ENCODE peak calls at places on chromosomes 6 and 20, in four cellular contexts. One of them, this sample, is unnamed.
A peak's percentile ranks its signal among the peaks of the same experiment; 100 is the strongest.

GRCh38 chr6:122886475-122886874 is 97.4 kb downstream of the SMPDL3A start:
- DNase-seq in uterus: no peak
- DNase-seq in AG09309: no peak
- DNase-seq in MM.1S: no peak
- DNase-seq in this sample: no peak

GRCh38 chr6:167400482-167401138 is 75.7 kb downstream of the TTLL2 start:
- DNase-seq in uterus: no peak
- DNase-seq in AG09309: no peak
- DNase-seq in MM.1S: no peak
- DNase-seq in this sample: peak; percentile 12

GRCh38 chr20:2314759-2315439 is 19.1 kb downstream of the TGM3 start:
- DNase-seq in uterus: no peak
- DNase-seq in AG09309: peak; percentile 75
- DNase-seq in MM.1S: no peak
- DNase-seq in this sample: no peak

GRCh38 chr20:58926802-58927489 is 54.1 kb upstream of the NELFCD start:
- DNase-seq in uterus: no peak
- DNase-seq in AG09309: no peak
- DNase-seq in MM.1S: no peak
- DNase-seq in this sample: no peak

GRCh38 chr6:41284726-41285125 is 1.8 kb downstream of the TREM1 start:
- DNase-seq in uterus: no peak
- DNase-seq in AG09309: no peak
- DNase-seq in MM.1S: no peak
- DNase-seq in this sample: no peak

GRCh38 chr6:125503181-125503580 is 201.4 kb upstream of the HDDC2 start:
- DNase-seq in uterus: no peak
- DNase-seq in AG09309: no peak
- DNase-seq in MM.1S: no peak
- DNase-seq in this sample: no peak

GRCh38 chr20:63151554-63152321 is 64.2 kb downstream of the YTHDF1 start:
- DNase-seq in uterus: no peak
- DNase-seq in AG09309: no peak
- DNase-seq in MM.1S: no peak
- DNase-seq in this sample: no peak

GRCh38 chr6:143700684-143701342 is 23.0 kb downstream of the PHACTR2 start:
- DNase-seq in uterus: no peak
- DNase-seq in AG09309: peak; percentile 23
- DNase-seq in MM.1S: no peak
- DNase-seq in this sample: no peak

GRCh38 chr6:143516700-143517446 is 5.4 kb upstream of the FUCA2 start:
- DNase-seq in uterus: no peak
- DNase-seq in AG09309: no peak
- DNase-seq in MM.1S: peak; percentile 20
- DNase-seq in this sample: peak; percentile 20

GRCh38 chr6:115271434-115271833 is 789.3 kb downstream of the FRK start:
- DNase-seq in uterus: no peak
- DNase-seq in AG09309: no peak
- DNase-seq in MM.1S: no peak
- DNase-seq in this sample: no peak

GRCh38 chr6:125099211-125100017 is 54.2 kb upstream of the TPD52L1 start:
- DNase-seq in uterus: peak; percentile 43
- DNase-seq in AG09309: no peak
- DNase-seq in MM.1S: peak; percentile 19
- DNase-seq in this sample: peak; percentile 19

GRCh38 chr6:26216886-26217713 is 129.9 kb downstream of the HFE start:
- DNase-seq in uterus: peak; percentile 83
- DNase-seq in AG09309: no peak
- DNase-seq in MM.1S: peak; percentile 90
- DNase-seq in this sample: no peak

GRCh38 chr6:142846459-142846831 is 98.5 kb downstream of the HIVEP2 start:
- DNase-seq in uterus: no peak
- DNase-seq in AG09309: peak; percentile 44
- DNase-seq in MM.1S: no peak
- DNase-seq in this sample: no peak

GRCh38 chr6:132275253-132275970 is 125.9 kb downstream of the MOXD1 start:
- DNase-seq in uterus: no peak
- DNase-seq in AG09309: no peak
- DNase-seq in MM.1S: no peak
- DNase-seq in this sample: no peak

GRCh38 chr6:4017847-4018193 is 61.1 kb downstream of the FAM217A start:
- DNase-seq in uterus: no peak
- DNase-seq in AG09309: no peak
- DNase-seq in MM.1S: peak; percentile 53
- DNase-seq in this sample: peak; percentile 26

GRCh38 chr20:22833851-22834250 is 201.3 kb upstream of the SSTR4 start:
- DNase-seq in uterus: no peak
- DNase-seq in AG09309: no peak
- DNase-seq in MM.1S: no peak
- DNase-seq in this sample: no peak

GRCh38 chr6:63213325-63213724 is 2.1 kb downstream of the FKBP1C start:
- DNase-seq in uterus: no peak
- DNase-seq in AG09309: no peak
- DNase-seq in MM.1S: no peak
- DNase-seq in this sample: no peak

GRCh38 chr6:48825501-48826317 is 637.3 kb downstream of the MMUT start:
- DNase-seq in uterus: no peak
- DNase-seq in AG09309: no peak
- DNase-seq in MM.1S: no peak
- DNase-seq in this sample: no peak

GRCh38 chr6:3518356-3518841 is 61.5 kb upstream of the SLC22A23 start:
- DNase-seq in uterus: peak; percentile 20
- DNase-seq in AG09309: peak; percentile 71
- DNase-seq in MM.1S: no peak
- DNase-seq in this sample: no peak

GRCh38 chr20:12555369-12555768 is 453.4 kb upstream of the SPTLC3 start:
- DNase-seq in uterus: no peak
- DNase-seq in AG09309: no peak
- DNase-seq in MM.1S: no peak
- DNase-seq in this sample: no peak

GRCh38 chr6:41531591-41532582 is 14.3 kb upstream of the FOXP4 start:
- DNase-seq in uterus: peak; percentile 36
- DNase-seq in AG09309: peak; percentile 53
- DNase-seq in MM.1S: peak; percentile 76
- DNase-seq in this sample: peak; percentile 88

GRCh38 chr20:47360489-47361267 is 4.2 kb upstream of the ZMYND8 start:
- DNase-seq in uterus: peak; percentile 82
- DNase-seq in AG09309: peak; percentile 59
- DNase-seq in MM.1S: no peak
- DNase-seq in this sample: peak; percentile 61

GRCh38 chr6:146357578-146358340 is 185.9 kb upstream of the RAB32 start:
- DNase-seq in uterus: no peak
- DNase-seq in AG09309: peak; percentile 81
- DNase-seq in MM.1S: peak; percentile 66
- DNase-seq in this sample: no peak

GRCh38 chr6:159762681-159763293 is 942 bp downstream of the ACAT2 start:
- DNase-seq in uterus: no peak
- DNase-seq in AG09309: no peak
- DNase-seq in MM.1S: peak; percentile 9
- DNase-seq in this sample: peak; percentile 39

GRCh38 chr6:140138311-140138994 is 764.0 kb upstream of the CITED2 start:
- DNase-seq in uterus: no peak
- DNase-seq in AG09309: no peak
- DNase-seq in MM.1S: no peak
- DNase-seq in this sample: no peak

GRCh38 chr20:37868998-37869861 is 33.7 kb upstream of the VSTM2L start:
- DNase-seq in uterus: no peak
- DNase-seq in AG09309: no peak
- DNase-seq in MM.1S: no peak
- DNase-seq in this sample: peak; percentile 67

GRCh38 chr20:62918137-62918536 is 8.2 kb downstream of the DIDO1 start:
- DNase-seq in uterus: no peak
- DNase-seq in AG09309: no peak
- DNase-seq in MM.1S: no peak
- DNase-seq in this sample: no peak

GRCh38 chr20:31674895-31675827 is 37.4 kb downstream of the COX4I2 start:
- DNase-seq in uterus: peak; percentile 36
- DNase-seq in AG09309: peak; percentile 40
- DNase-seq in MM.1S: peak; percentile 60
- DNase-seq in this sample: peak; percentile 57

GRCh38 chr20:43723194-43723593 is 3.6 kb downstream of the GTSF1L start:
- DNase-seq in uterus: no peak
- DNase-seq in AG09309: no peak
- DNase-seq in MM.1S: no peak
- DNase-seq in this sample: no peak

GRCh38 chr20:43843096-43843964 is 71.3 kb upstream of the TOX2 start:
- DNase-seq in uterus: no peak
- DNase-seq in AG09309: peak; percentile 66
- DNase-seq in MM.1S: peak; percentile 90
- DNase-seq in this sample: no peak

GRCh38 chr6:48141975-48142374 is 31.0 kb upstream of the PTCHD4 start:
- DNase-seq in uterus: no peak
- DNase-seq in AG09309: no peak
- DNase-seq in MM.1S: no peak
- DNase-seq in this sample: no peak

DNA sequence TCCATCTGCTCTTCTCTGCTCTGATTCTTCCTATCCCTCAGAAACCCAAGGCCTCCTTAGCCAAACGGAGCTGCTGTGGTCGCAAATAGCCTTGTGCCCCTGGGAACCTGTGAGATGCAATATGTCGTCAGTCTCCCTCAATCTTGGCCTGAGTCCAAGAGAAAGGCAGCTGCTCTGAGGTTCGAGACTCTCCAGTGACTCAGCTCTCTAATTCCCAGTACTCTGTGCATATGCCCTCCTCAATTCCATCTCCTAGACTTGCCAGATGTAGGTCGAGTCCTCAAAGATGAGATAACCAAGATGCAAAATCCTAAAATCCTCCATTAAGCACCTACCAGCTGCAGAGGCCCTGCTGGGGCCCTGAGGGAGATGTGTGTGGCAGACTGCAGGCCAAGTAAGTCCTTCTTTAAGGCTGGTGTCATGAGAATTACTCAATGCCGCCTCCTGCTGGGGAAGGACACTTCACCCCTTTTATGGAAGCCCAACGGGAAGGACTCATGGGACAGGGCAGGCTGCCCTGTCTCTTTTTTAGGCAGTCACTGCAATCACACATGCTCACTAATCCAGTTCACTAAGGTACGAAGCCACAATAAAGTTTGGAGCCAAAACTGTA is 28.5 kb downstream of the C6orf15 start:
- DNase-seq in uterus: no peak
- DNase-seq in AG09309: no peak
- DNase-seq in MM.1S: no peak
- DNase-seq in this sample: peak; percentile 56
- TF ChIP-seq CTCF in uterus: no peak
- TF ChIP-seq CTCF in AG09309: peak; percentile 51
- TF ChIP-seq CTCF in MM.1S: peak; percentile 43
- TF ChIP-seq CTCF in this sample: peak; percentile 35

DNA sequence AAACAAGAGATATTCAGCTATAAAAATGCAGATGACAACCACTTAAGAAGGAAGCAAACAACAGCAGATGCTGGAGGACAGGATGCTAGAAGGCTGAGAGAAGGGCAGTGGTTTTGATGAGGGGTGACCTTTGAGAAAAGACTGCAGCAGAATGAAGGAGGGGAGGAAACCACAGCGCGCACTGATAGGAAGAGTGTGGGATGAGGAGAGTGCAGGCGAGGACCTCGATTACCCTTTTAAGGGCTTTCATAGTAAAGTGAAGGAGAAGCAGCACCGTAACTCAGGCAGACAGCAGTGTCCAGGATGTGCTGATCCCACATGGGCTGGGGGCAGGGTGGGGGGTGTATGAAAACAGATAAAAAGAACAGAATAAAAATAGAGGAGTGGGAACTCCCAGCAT is 19.2 kb downstream of the ZBTB2 start:
- DNase-seq in uterus: no peak
- DNase-seq in AG09309: no peak
- DNase-seq in MM.1S: no peak
- DNase-seq in this sample: no peak
- TF ChIP-seq CTCF in uterus: no peak
- TF ChIP-seq CTCF in AG09309: no peak
- TF ChIP-seq CTCF in MM.1S: no peak
- TF ChIP-seq CTCF in this sample: no peak

GRCh38 chr6:38279423-38279822 is 360.3 kb downstream of the BTBD9 start:
- DNase-seq in uterus: no peak
- DNase-seq in AG09309: no peak
- DNase-seq in MM.1S: no peak
- DNase-seq in this sample: no peak
- TF ChIP-seq CTCF in uterus: peak; percentile 15
- TF ChIP-seq CTCF in AG09309: peak; percentile 32
- TF ChIP-seq CTCF in MM.1S: no peak
- TF ChIP-seq CTCF in this sample: no peak

DNA sequence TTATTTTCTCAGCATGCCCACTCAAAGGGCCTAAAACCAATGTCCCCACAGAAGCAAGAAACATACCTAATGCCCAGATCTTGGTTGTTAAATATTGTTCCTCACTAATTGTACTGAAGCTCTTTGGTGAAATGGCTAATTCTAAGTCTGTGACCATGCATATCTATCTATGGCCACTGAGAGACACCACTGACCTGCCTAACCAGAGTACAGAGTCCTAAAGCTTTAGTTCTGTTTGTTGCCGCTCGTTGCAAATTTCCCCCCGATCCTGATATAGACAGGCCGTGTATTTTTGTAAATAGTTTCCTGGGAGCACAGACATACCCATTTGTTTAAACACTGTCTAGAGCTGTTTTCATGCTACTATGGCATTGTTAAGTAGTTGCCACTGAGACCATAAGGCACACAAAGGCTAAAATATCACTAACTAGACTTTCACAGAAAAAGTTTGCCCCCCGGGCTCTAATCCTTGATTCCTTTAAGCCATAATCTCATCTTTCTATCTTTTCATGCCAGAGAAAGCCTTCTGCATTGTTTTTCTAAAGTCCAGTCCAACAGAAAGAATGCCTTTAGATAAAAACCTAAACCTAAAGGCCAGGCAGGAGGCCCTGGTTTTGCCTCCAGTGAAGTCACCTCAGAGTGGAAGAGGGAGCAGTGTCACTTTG is 48.7 kb downstream of the DNAAF9 start:
- DNase-seq in uterus: no peak
- DNase-seq in AG09309: no peak
- DNase-seq in MM.1S: no peak
- DNase-seq in this sample: no peak
- TF ChIP-seq CTCF in uterus: no peak
- TF ChIP-seq CTCF in AG09309: no peak
- TF ChIP-seq CTCF in MM.1S: no peak
- TF ChIP-seq CTCF in this sample: no peak

DNA sequence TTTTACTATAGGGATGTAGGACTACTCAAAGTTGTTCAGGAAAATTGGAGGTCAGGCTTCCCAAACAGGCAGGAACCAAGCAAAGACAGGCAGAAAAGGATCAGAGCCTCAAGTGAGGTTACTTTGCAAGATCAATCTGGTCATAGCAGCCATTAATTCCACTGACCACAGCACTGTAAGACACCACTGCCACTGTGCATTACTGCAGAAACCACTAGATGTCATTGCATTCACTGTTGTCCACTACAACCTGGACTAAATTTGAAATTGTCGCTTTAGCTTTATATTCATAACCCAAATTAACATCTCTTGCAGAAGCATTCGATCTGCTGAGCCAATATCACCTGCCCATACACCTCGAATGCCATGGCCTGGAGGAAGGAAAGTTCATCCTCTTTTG is 126.9 kb upstream of the UFL1 start:
- DNase-seq in uterus: no peak
- DNase-seq in AG09309: no peak
- DNase-seq in MM.1S: peak; percentile 27
- DNase-seq in this sample: no peak
- TF ChIP-seq CTCF in uterus: no peak
- TF ChIP-seq CTCF in AG09309: no peak
- TF ChIP-seq CTCF in MM.1S: peak; percentile 65
- TF ChIP-seq CTCF in this sample: peak; percentile 35

This sample was measured in GM10248.